ENCODE peak calls at places on chromosomes 3 and 15, in five cellular contexts. One of them, this sample, is unnamed.
A peak's percentile ranks its signal among the peaks of the same experiment; 100 is the strongest.

GRCh38 chr3:124492824-124493223 is 237.4 kb upstream of the UMPS start:
- DNase-seq in IMR-90: peak; percentile 55
- DNase-seq in upper lobe of right lung: no peak
- DNase-seq in mammary epithelial cell: peak; percentile 68
- DNase-seq in NCI-H460: peak; percentile 23
- DNase-seq in this sample: peak; percentile 52

GRCh38 chr3:124053871-124054270 is 61.9 kb upstream of the ROPN1 start:
- DNase-seq in mammary epithelial cell: no peak
- DNase-seq in NCI-H460: no peak
- DNase-seq in IMR-90: no peak
- DNase-seq in upper lobe of right lung: no peak
- DNase-seq in this sample: no peak

GRCh38 chr15:43550527-43551363 is 33.3 kb downstream of the MAP1A start:
- DNase-seq in mammary epithelial cell: no peak
- DNase-seq in NCI-H460: no peak
- DNase-seq in upper lobe of right lung: no peak
- DNase-seq in IMR-90: peak; percentile 59
- DNase-seq in this sample: peak; percentile 24

GRCh38 chr15:74995779-74996765 is 709 bp downstream of the SCAMP5 start:
- DNase-seq in NCI-H460: no peak
- DNase-seq in upper lobe of right lung: no peak
- DNase-seq in IMR-90: no peak
- DNase-seq in mammary epithelial cell: no peak
- DNase-seq in this sample: no peak

GRCh38 chr3:111577798-111578685 is 17.1 kb downstream of the ZBED2 start:
- DNase-seq in NCI-H460: peak; percentile 26
- DNase-seq in upper lobe of right lung: no peak
- DNase-seq in IMR-90: peak; percentile 93
- DNase-seq in mammary epithelial cell: peak; percentile 80
- DNase-seq in this sample: peak; percentile 88

GRCh38 chr15:23422946-23423708 is 23.9 kb downstream of the GOLGA6L2 start:
- DNase-seq in upper lobe of right lung: peak; percentile 25
- DNase-seq in mammary epithelial cell: no peak
- DNase-seq in NCI-H460: no peak
- DNase-seq in IMR-90: no peak
- DNase-seq in this sample: no peak

GRCh38 chr3:13718000-13718399 is 161.9 kb downstream of the WNT7A start:
- DNase-seq in IMR-90: no peak
- DNase-seq in mammary epithelial cell: no peak
- DNase-seq in NCI-H460: no peak
- DNase-seq in upper lobe of right lung: peak; percentile 13
- DNase-seq in this sample: no peak

GRCh38 chr3:135513106-135514063 is 452.1 kb upstream of the PPP2R3A start:
- DNase-seq in mammary epithelial cell: peak; percentile 41
- DNase-seq in upper lobe of right lung: no peak
- DNase-seq in IMR-90: peak; percentile 76
- DNase-seq in NCI-H460: peak; percentile 84
- DNase-seq in this sample: peak; percentile 91

GRCh38 chr15:47331796-47332480 is 385.4 kb upstream of the SEMA6D start:
- DNase-seq in mammary epithelial cell: peak; percentile 33
- DNase-seq in NCI-H460: peak; percentile 21
- DNase-seq in IMR-90: peak; percentile 83
- DNase-seq in upper lobe of right lung: no peak
- DNase-seq in this sample: peak; percentile 82

GRCh38 chr3:57778499-57778898 is 22.4 kb downstream of the SLMAP start:
- DNase-seq in NCI-H460: no peak
- DNase-seq in IMR-90: peak; percentile 13
- DNase-seq in upper lobe of right lung: no peak
- DNase-seq in mammary epithelial cell: peak; percentile 17
- DNase-seq in this sample: peak; percentile 63

GRCh38 chr15:48177383-48177874 is 666 bp downstream of the MYEF2 start:
- DNase-seq in IMR-90: peak; percentile 62
- DNase-seq in mammary epithelial cell: peak; percentile 20
- DNase-seq in upper lobe of right lung: no peak
- DNase-seq in NCI-H460: peak; percentile 21
- DNase-seq in this sample: peak; percentile 59

GRCh38 chr3:42505203-42505848 is 2.9 kb downstream of the VIPR1 start:
- DNase-seq in NCI-H460: no peak
- DNase-seq in upper lobe of right lung: peak; percentile 59
- DNase-seq in mammary epithelial cell: no peak
- DNase-seq in IMR-90: no peak
- DNase-seq in this sample: no peak

GRCh38 chr3:185606191-185606590 is 20.1 kb downstream of the SENP2 start:
- DNase-seq in NCI-H460: no peak
- DNase-seq in mammary epithelial cell: no peak
- DNase-seq in IMR-90: no peak
- DNase-seq in upper lobe of right lung: no peak
- DNase-seq in this sample: no peak

GRCh38 chr15:38130739-38131498 is 121.7 kb upstream of the SPRED1 start:
- DNase-seq in NCI-H460: no peak
- DNase-seq in upper lobe of right lung: peak; percentile 82
- DNase-seq in mammary epithelial cell: peak; percentile 95
- DNase-seq in IMR-90: peak; percentile 98
- DNase-seq in this sample: peak; percentile 100

GRCh38 chr3:147816770-147817169 is 407.6 kb downstream of the ZIC1 start:
- DNase-seq in IMR-90: no peak
- DNase-seq in NCI-H460: no peak
- DNase-seq in mammary epithelial cell: no peak
- DNase-seq in upper lobe of right lung: no peak
- DNase-seq in this sample: no peak

GRCh38 chr15:82894971-82895520 is 57.5 kb downstream of the HOMER2 start:
- DNase-seq in mammary epithelial cell: no peak
- DNase-seq in NCI-H460: no peak
- DNase-seq in upper lobe of right lung: no peak
- DNase-seq in IMR-90: peak; percentile 18
- DNase-seq in this sample: peak; percentile 7

GRCh38 chr3:45110185-45110833 is 35.9 kb downstream of the CDCP1 start:
- DNase-seq in upper lobe of right lung: no peak
- DNase-seq in IMR-90: no peak
- DNase-seq in NCI-H460: no peak
- DNase-seq in mammary epithelial cell: no peak
- DNase-seq in this sample: peak; percentile 46

GRCh38 chr3:54987719-54988118 is 59.9 kb upstream of the LRTM1 start:
- DNase-seq in NCI-H460: no peak
- DNase-seq in upper lobe of right lung: no peak
- DNase-seq in IMR-90: no peak
- DNase-seq in mammary epithelial cell: peak; percentile 5
- DNase-seq in this sample: no peak

GRCh38 chr15:66454143-66454542 is 43.4 kb downstream of the SNAPC5 start:
- DNase-seq in IMR-90: peak; percentile 32
- DNase-seq in NCI-H460: no peak
- DNase-seq in upper lobe of right lung: no peak
- DNase-seq in mammary epithelial cell: peak; percentile 17
- DNase-seq in this sample: peak; percentile 48

GRCh38 chr15:58413253-58413652 is 18.5 kb upstream of the LIPC start:
- DNase-seq in mammary epithelial cell: no peak
- DNase-seq in upper lobe of right lung: no peak
- DNase-seq in NCI-H460: no peak
- DNase-seq in IMR-90: no peak
- DNase-seq in this sample: no peak

GRCh38 chr3:179661777-179662176 is 8.9 kb downstream of the USP13 start:
- DNase-seq in NCI-H460: no peak
- DNase-seq in IMR-90: no peak
- DNase-seq in mammary epithelial cell: no peak
- DNase-seq in upper lobe of right lung: no peak
- DNase-seq in this sample: no peak

GRCh38 chr15:101025116-101025885 is 106.1 kb downstream of the LRRK1 start:
- DNase-seq in IMR-90: no peak
- DNase-seq in NCI-H460: no peak
- DNase-seq in mammary epithelial cell: no peak
- DNase-seq in upper lobe of right lung: no peak
- DNase-seq in this sample: no peak

GRCh38 chr15:99438691-99439523 is 126.9 kb upstream of the MEF2A start:
- DNase-seq in NCI-H460: no peak
- DNase-seq in upper lobe of right lung: no peak
- DNase-seq in IMR-90: no peak
- DNase-seq in mammary epithelial cell: no peak
- DNase-seq in this sample: peak; percentile 26

GRCh38 chr3:177057768-177058167 is 139.5 kb downstream of the TBL1XR1 start:
- DNase-seq in upper lobe of right lung: no peak
- DNase-seq in NCI-H460: no peak
- DNase-seq in IMR-90: peak; percentile 24
- DNase-seq in mammary epithelial cell: no peak
- DNase-seq in this sample: no peak

GRCh38 chr3:194422188-194422587 is 23.1 kb upstream of the GP5 start:
- DNase-seq in mammary epithelial cell: no peak
- DNase-seq in NCI-H460: no peak
- DNase-seq in upper lobe of right lung: no peak
- DNase-seq in IMR-90: peak; percentile 87
- DNase-seq in this sample: peak; percentile 39

GRCh38 chr15:40435331-40436089 is 5.2 kb upstream of the BAHD1 start:
- DNase-seq in upper lobe of right lung: no peak
- DNase-seq in NCI-H460: no peak
- DNase-seq in IMR-90: no peak
- DNase-seq in mammary epithelial cell: no peak
- DNase-seq in this sample: no peak

GRCh38 chr3:124886168-124887051 is 755 bp downstream of the ITGB5 start:
- DNase-seq in mammary epithelial cell: peak; percentile 57
- DNase-seq in upper lobe of right lung: peak; percentile 81
- DNase-seq in IMR-90: peak; percentile 38
- DNase-seq in NCI-H460: peak; percentile 33
- DNase-seq in this sample: peak; percentile 57

This sample was measured in amniotic epithelial cell.